ENCODE peak calls at places on chromosomes 2 and 18, in four cellular contexts. One of them, this sample, is unnamed. For H3K36me3, the result is how much of the 10 kb centered on the place peaks cover.

GRCh38 chr2:120397362-120397811 is 51.5 kb downstream of the INHBB start:
- DNase-seq in osteoblast: peak
- DNase-seq in CD8-positive, alpha-beta memory T cell: no peak
- DNase-seq in IMR-90: no peak
- DNase-seq in this sample: peak

GRCh38 chr2:74778381-74779371 is 55.3 kb upstream of the HK2 start:
- DNase-seq in IMR-90: peak
- DNase-seq in osteoblast: no peak
- DNase-seq in CD8-positive, alpha-beta memory T cell: no peak
- DNase-seq in this sample: no peak

GRCh38 chr2:46915281-46915810 is at the start of gene MCFD2:
- DNase-seq in CD8-positive, alpha-beta memory T cell: no peak
- DNase-seq in osteoblast: peak
- DNase-seq in IMR-90: no peak
- DNase-seq in this sample: no peak

GRCh38 chr2:237627463-237628321 is at the start of gene LRRFIP1:
- DNase-seq in osteoblast: peak
- DNase-seq in IMR-90: no peak
- DNase-seq in CD8-positive, alpha-beta memory T cell: peak
- DNase-seq in this sample: peak

GRCh38 chr2:15205562-15205961 is 355.6 kb downstream of the NBAS start:
- DNase-seq in CD8-positive, alpha-beta memory T cell: no peak
- DNase-seq in osteoblast: no peak
- DNase-seq in IMR-90: no peak
- DNase-seq in this sample: no peak

GRCh38 chr2:191935247-191935646 is 88.4 kb upstream of the CAVIN2 start:
- DNase-seq in CD8-positive, alpha-beta memory T cell: no peak
- DNase-seq in IMR-90: no peak
- DNase-seq in osteoblast: no peak
- DNase-seq in this sample: no peak

GRCh38 chr2:74739733-74740241 is 85.7 kb downstream of the SEMA4F start:
- DNase-seq in osteoblast: no peak
- DNase-seq in CD8-positive, alpha-beta memory T cell: no peak
- DNase-seq in IMR-90: no peak
- DNase-seq in this sample: no peak

GRCh38 chr2:26584191-26584590 is 57.0 kb downstream of the CIB4 start:
- DNase-seq in osteoblast: peak
- DNase-seq in IMR-90: no peak
- DNase-seq in CD8-positive, alpha-beta memory T cell: no peak
- DNase-seq in this sample: no peak

GRCh38 chr2:231672617-231673347 is 35.5 kb upstream of the PTMA start:
- DNase-seq in CD8-positive, alpha-beta memory T cell: no peak
- DNase-seq in osteoblast: peak
- DNase-seq in IMR-90: peak
- DNase-seq in this sample: no peak

GRCh38 chr2:12965540-12966269 is 249.0 kb downstream of the TRIB2 start:
- DNase-seq in CD8-positive, alpha-beta memory T cell: peak
- DNase-seq in osteoblast: no peak
- DNase-seq in IMR-90: peak
- DNase-seq in this sample: no peak

GRCh38 chr18:74496508-74497307 is 545 bp downstream of the CNDP2 start:
- DNase-seq in osteoblast: peak
- DNase-seq in CD8-positive, alpha-beta memory T cell: no peak
- DNase-seq in IMR-90: peak
- DNase-seq in this sample: peak

GRCh38 chr2:159608723-159609308 is 7.5 kb downstream of the BAZ2B start:
- DNase-seq in osteoblast: no peak
- DNase-seq in CD8-positive, alpha-beta memory T cell: no peak
- DNase-seq in IMR-90: no peak
- DNase-seq in this sample: no peak

GRCh38 chr2:147628971-147629421 is 215.8 kb upstream of the ACVR2A start:
- DNase-seq in IMR-90: no peak
- DNase-seq in CD8-positive, alpha-beta memory T cell: no peak
- DNase-seq in osteoblast: no peak
- DNase-seq in this sample: no peak

GRCh38 chr2:178426388-178426787 is 24.6 kb downstream of the PRKRA start:
- DNase-seq in IMR-90: peak
- DNase-seq in osteoblast: no peak
- DNase-seq in CD8-positive, alpha-beta memory T cell: no peak
- DNase-seq in this sample: no peak

GRCh38 chr2:189483571-189484415 is 42.5 kb downstream of the WDR75 start:
- DNase-seq in CD8-positive, alpha-beta memory T cell: no peak
- DNase-seq in IMR-90: no peak
- DNase-seq in osteoblast: peak
- DNase-seq in this sample: no peak

GRCh38 chr18:26549103-26549485 is 741 bp upstream of the KCTD1 start:
- DNase-seq in CD8-positive, alpha-beta memory T cell: no peak
- DNase-seq in osteoblast: no peak
- DNase-seq in IMR-90: peak
- DNase-seq in this sample: peak

GRCh38 chr2:241049739-241050623 is 51.6 kb downstream of the SNED1 start:
- DNase-seq in IMR-90: no peak
- DNase-seq in CD8-positive, alpha-beta memory T cell: no peak
- DNase-seq in osteoblast: no peak
- DNase-seq in this sample: no peak

GRCh38 chr18:55013685-55014084 is 54.4 kb upstream of the CCDC68 start:
- DNase-seq in IMR-90: no peak
- DNase-seq in osteoblast: no peak
- DNase-seq in CD8-positive, alpha-beta memory T cell: no peak
- DNase-seq in this sample: no peak

GRCh38 chr2:9467687-9468086 is 6.7 kb upstream of the IAH1 start:
- DNase-seq in IMR-90: no peak
- DNase-seq in CD8-positive, alpha-beta memory T cell: no peak
- DNase-seq in osteoblast: no peak
- DNase-seq in this sample: no peak

GRCh38 chr2:6081542-6081872 is 389.3 kb downstream of the SOX11 start:
- DNase-seq in CD8-positive, alpha-beta memory T cell: no peak
- DNase-seq in IMR-90: no peak
- DNase-seq in osteoblast: no peak
- DNase-seq in this sample: no peak

GRCh38 chr18:9048808-9049494 is 53.5 kb upstream of the NDUFV2 start:
- DNase-seq in osteoblast: peak
- DNase-seq in IMR-90: peak
- DNase-seq in CD8-positive, alpha-beta memory T cell: no peak
- DNase-seq in this sample: no peak

GRCh38 chr18:49813071-49813320 is 337 bp downstream of the ACAA2 start:
- DNase-seq in IMR-90: peak
- DNase-seq in CD8-positive, alpha-beta memory T cell: no peak
- DNase-seq in osteoblast: peak
- DNase-seq in this sample: no peak

GRCh38 chr2:42214669-42215068 is 45.5 kb downstream of the EML4 start:
- DNase-seq in IMR-90: peak
- DNase-seq in CD8-positive, alpha-beta memory T cell: no peak
- DNase-seq in osteoblast: peak
- DNase-seq in this sample: no peak

GRCh38 chr18:35326695-35327387 is 17.4 kb downstream of the ZNF24 start:
- DNase-seq in osteoblast: no peak
- DNase-seq in CD8-positive, alpha-beta memory T cell: no peak
- DNase-seq in IMR-90: no peak
- DNase-seq in this sample: no peak

GRCh38 chr2:103656558-103656957 is 894.7 kb downstream of the TMEM182 start:
- DNase-seq in CD8-positive, alpha-beta memory T cell: no peak
- DNase-seq in IMR-90: no peak
- DNase-seq in osteoblast: peak
- DNase-seq in this sample: no peak

GRCh38 chr18:400466-400865 is 100.0 kb downstream of the COLEC12 start:
- DNase-seq in IMR-90: peak
- DNase-seq in osteoblast: no peak
- DNase-seq in CD8-positive, alpha-beta memory T cell: no peak
- DNase-seq in this sample: no peak

GRCh38 chr18:59629894-59630293 is 67.3 kb downstream of the CCBE1 start:
- DNase-seq in CD8-positive, alpha-beta memory T cell: no peak
- DNase-seq in IMR-90: no peak
- DNase-seq in osteoblast: peak
- DNase-seq in this sample: no peak

GRCh38 chr2:241750076-241750840 is 15.8 kb downstream of the D2HGDH start:
- DNase-seq in CD8-positive, alpha-beta memory T cell: no peak
- DNase-seq in IMR-90: no peak
- DNase-seq in osteoblast: peak
- DNase-seq in this sample: no peak

GRCh38 chr2:207082619-207083018 is 83.1 kb downstream of the KLF7 start:
- DNase-seq in osteoblast: no peak
- DNase-seq in CD8-positive, alpha-beta memory T cell: no peak
- DNase-seq in IMR-90: no peak
- DNase-seq in this sample: no peak

GRCh38 chr2:207073791-207074678 is 91.7 kb downstream of the KLF7 start:
- DNase-seq in osteoblast: no peak
- DNase-seq in CD8-positive, alpha-beta memory T cell: peak
- DNase-seq in IMR-90: peak
- DNase-seq in this sample: no peak

GRCh38 chr2:207075456-207075855 is 90.3 kb downstream of the KLF7 start:
- DNase-seq in IMR-90: no peak
- DNase-seq in osteoblast: no peak
- DNase-seq in CD8-positive, alpha-beta memory T cell: no peak
- DNase-seq in this sample: no peak

GRCh38 chr2:207083361-207084080 is 82.2 kb downstream of the KLF7 start:
- DNase-seq in IMR-90: no peak
- DNase-seq in osteoblast: no peak
- DNase-seq in CD8-positive, alpha-beta memory T cell: no peak
- DNase-seq in this sample: no peak

DNA sequence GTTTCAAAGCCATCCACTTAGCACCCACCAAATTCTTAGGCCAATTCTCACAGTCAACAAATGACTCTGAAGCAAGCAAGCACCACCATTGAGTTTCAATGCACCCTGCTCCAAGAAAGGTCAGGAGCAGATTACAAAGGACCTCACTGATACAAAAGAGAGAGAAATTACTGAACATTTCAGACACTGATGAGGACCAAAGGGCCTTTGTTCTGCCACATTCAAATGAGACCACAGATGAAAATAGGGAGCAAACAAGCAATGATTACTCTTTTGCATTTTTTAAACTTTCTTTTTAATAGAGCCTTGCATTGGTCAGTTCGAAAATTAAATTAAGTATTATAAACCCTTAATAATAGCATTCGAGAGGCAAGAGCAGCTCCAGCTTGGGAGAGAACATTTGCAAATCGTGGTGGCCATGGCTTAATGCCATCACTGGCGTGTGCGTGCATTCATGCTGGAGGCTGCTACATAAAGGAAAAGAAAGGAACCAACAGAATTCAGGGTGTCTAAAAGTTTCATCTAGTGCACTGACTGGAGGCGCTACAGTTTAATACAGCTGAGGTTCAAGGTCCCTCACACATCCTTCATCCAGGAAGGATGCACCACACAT is 87.5 kb downstream of the KLF7 start:
- DNase-seq in IMR-90: no peak
- DNase-seq in osteoblast: no peak
- DNase-seq in CD8-positive, alpha-beta memory T cell: no peak
- DNase-seq in this sample: no peak
- H3K36me3 ChIP-seq in IMR-90: under half
- H3K36me3 ChIP-seq in osteoblast: half or more
- H3K36me3 ChIP-seq in CD8-positive, alpha-beta memory T cell: under half
- H3K36me3 ChIP-seq in this sample: under half

GRCh38 chr2:233466991-233467603 is 99.5 kb downstream of the USP40 start:
- DNase-seq in CD8-positive, alpha-beta memory T cell: no peak
- DNase-seq in osteoblast: peak
- DNase-seq in IMR-90: no peak
- DNase-seq in this sample: no peak
- H3K36me3 ChIP-seq in CD8-positive, alpha-beta memory T cell: under half
- H3K36me3 ChIP-seq in osteoblast: under half
- H3K36me3 ChIP-seq in IMR-90: under half
- H3K36me3 ChIP-seq in this sample: half or more

GRCh38 chr2:32463110-32463509 is 106.3 kb downstream of the BIRC6 start:
- DNase-seq in IMR-90: no peak
- DNase-seq in CD8-positive, alpha-beta memory T cell: no peak
- DNase-seq in osteoblast: no peak
- DNase-seq in this sample: no peak
- H3K36me3 ChIP-seq in IMR-90: under half
- H3K36me3 ChIP-seq in CD8-positive, alpha-beta memory T cell: under half
- H3K36me3 ChIP-seq in osteoblast: under half
- H3K36me3 ChIP-seq in this sample: under half

GRCh38 chr2:190927257-190927656 is 46.6 kb downstream of the GLS start:
- DNase-seq in CD8-positive, alpha-beta memory T cell: no peak
- DNase-seq in osteoblast: peak
- DNase-seq in IMR-90: peak
- DNase-seq in this sample: no peak
- H3K36me3 ChIP-seq in CD8-positive, alpha-beta memory T cell: under half
- H3K36me3 ChIP-seq in osteoblast: half or more
- H3K36me3 ChIP-seq in IMR-90: under half
- H3K36me3 ChIP-seq in this sample: under half

GRCh38 chr2:20034218-20034617 is 17.2 kb downstream of the LAPTM4A start:
- DNase-seq in IMR-90: no peak
- DNase-seq in osteoblast: no peak
- DNase-seq in CD8-positive, alpha-beta memory T cell: no peak
- DNase-seq in this sample: no peak

GRCh38 chr2:20027715-20028434 is 15.4 kb upstream of the MATN3 start:
- DNase-seq in IMR-90: no peak
- DNase-seq in CD8-positive, alpha-beta memory T cell: no peak
- DNase-seq in osteoblast: no peak
- DNase-seq in this sample: no peak

GRCh38 chr2:20033341-20033740 is 18.1 kb downstream of the LAPTM4A start:
- DNase-seq in IMR-90: no peak
- DNase-seq in CD8-positive, alpha-beta memory T cell: no peak
- DNase-seq in osteoblast: no peak
- DNase-seq in this sample: no peak

GRCh38 chr2:20027260-20027677 is 14.8 kb upstream of the MATN3 start:
- DNase-seq in osteoblast: no peak
- DNase-seq in CD8-positive, alpha-beta memory T cell: no peak
- DNase-seq in IMR-90: no peak
- DNase-seq in this sample: no peak

GRCh38 chr2:20030224-20030623 is 17.8 kb upstream of the MATN3 start:
- DNase-seq in CD8-positive, alpha-beta memory T cell: no peak
- DNase-seq in IMR-90: no peak
- DNase-seq in osteoblast: no peak
- DNase-seq in this sample: no peak
- H3K36me3 ChIP-seq in CD8-positive, alpha-beta memory T cell: under half
- H3K36me3 ChIP-seq in IMR-90: under half
- H3K36me3 ChIP-seq in osteoblast: half or more
- H3K36me3 ChIP-seq in this sample: half or more

DNA sequence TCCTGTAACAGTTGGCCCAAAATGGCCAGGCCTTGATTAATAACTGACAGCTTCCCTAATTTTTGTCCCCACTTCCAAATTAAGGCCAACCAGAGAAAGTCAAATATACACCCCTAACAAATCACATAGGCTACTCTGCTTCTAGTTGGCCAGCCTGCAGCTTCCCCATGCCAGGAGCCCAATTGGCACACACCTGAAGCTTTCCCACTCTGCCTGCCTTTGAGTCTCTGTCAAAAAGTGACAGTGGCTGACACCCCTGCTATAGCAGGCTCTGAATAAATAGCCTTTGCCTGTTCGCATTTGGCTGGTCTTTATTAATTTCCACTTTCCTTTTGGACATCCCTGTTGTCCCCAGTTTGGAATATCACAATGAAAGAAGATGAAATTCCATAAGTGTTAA is 256.6 kb upstream of the NCKAP5 start:
- DNase-seq in CD8-positive, alpha-beta memory T cell: no peak
- DNase-seq in IMR-90: no peak
- DNase-seq in osteoblast: no peak
- DNase-seq in this sample: no peak
- H3K36me3 ChIP-seq in CD8-positive, alpha-beta memory T cell: under half
- H3K36me3 ChIP-seq in IMR-90: under half
- H3K36me3 ChIP-seq in osteoblast: under half
- H3K36me3 ChIP-seq in this sample: under half